ENCODE peak calls at places on chromosomes 3 and 15, in ten cellular contexts. One of them, this sample, is unnamed. For H3K27me3 and H3K4me1, the result is how much of the 10 kb centered on the place peaks cover.

GRCh38 chr3:142088522-142088921 is 60.8 kb downstream of the TFDP2 start:
- DNase-seq in breast epithelium: no peak
- DNase-seq in fibroblast of lung: peak
- DNase-seq in endodermal cell: no peak
- DNase-seq in HepG2: peak
- DNase-seq in Peyer's patch: no peak
- DNase-seq in A673: no peak
- DNase-seq in mammary epithelial cell: no peak
- DNase-seq in sigmoid colon: no peak
- DNase-seq in aorta: no peak
- DNase-seq in this sample: no peak

GRCh38 chr15:74511583-74511982 is 29.4 kb upstream of the ARID3B start:
- DNase-seq in HepG2: no peak
- DNase-seq in A673: no peak
- DNase-seq in breast epithelium: no peak
- DNase-seq in aorta: no peak
- DNase-seq in mammary epithelial cell: no peak
- DNase-seq in Peyer's patch: no peak
- DNase-seq in fibroblast of lung: no peak
- DNase-seq in endodermal cell: no peak
- DNase-seq in sigmoid colon: no peak
- DNase-seq in this sample: peak

GRCh38 chr3:120275553-120276092 is 9.4 kb downstream of the GPR156 start:
- DNase-seq in sigmoid colon: no peak
- DNase-seq in aorta: no peak
- DNase-seq in breast epithelium: no peak
- DNase-seq in Peyer's patch: no peak
- DNase-seq in A673: no peak
- DNase-seq in HepG2: no peak
- DNase-seq in endodermal cell: no peak
- DNase-seq in fibroblast of lung: no peak
- DNase-seq in mammary epithelial cell: no peak
- DNase-seq in this sample: no peak

GRCh38 chr15:79466488-79466887 is 34.4 kb downstream of the MINAR1 start:
- DNase-seq in endodermal cell: no peak
- DNase-seq in Peyer's patch: no peak
- DNase-seq in sigmoid colon: no peak
- DNase-seq in breast epithelium: no peak
- DNase-seq in HepG2: no peak
- DNase-seq in mammary epithelial cell: no peak
- DNase-seq in A673: no peak
- DNase-seq in aorta: no peak
- DNase-seq in fibroblast of lung: no peak
- DNase-seq in this sample: no peak

GRCh38 chr15:80577552-80578205 is 117.4 kb upstream of the ABHD17C start:
- DNase-seq in HepG2: no peak
- DNase-seq in breast epithelium: no peak
- DNase-seq in aorta: no peak
- DNase-seq in A673: no peak
- DNase-seq in fibroblast of lung: no peak
- DNase-seq in mammary epithelial cell: no peak
- DNase-seq in endodermal cell: peak
- DNase-seq in sigmoid colon: peak
- DNase-seq in Peyer's patch: no peak
- DNase-seq in this sample: peak

GRCh38 chr3:160935413-160936095 is 169.6 kb downstream of the B3GALNT1 start:
- DNase-seq in mammary epithelial cell: no peak
- DNase-seq in HepG2: peak
- DNase-seq in A673: no peak
- DNase-seq in endodermal cell: no peak
- DNase-seq in breast epithelium: no peak
- DNase-seq in sigmoid colon: no peak
- DNase-seq in Peyer's patch: no peak
- DNase-seq in fibroblast of lung: no peak
- DNase-seq in aorta: no peak
- DNase-seq in this sample: no peak

GRCh38 chr3:38763569-38763968 is 52.4 kb downstream of the SCN10A start:
- DNase-seq in fibroblast of lung: no peak
- DNase-seq in sigmoid colon: no peak
- DNase-seq in endodermal cell: no peak
- DNase-seq in mammary epithelial cell: no peak
- DNase-seq in HepG2: no peak
- DNase-seq in aorta: no peak
- DNase-seq in A673: no peak
- DNase-seq in Peyer's patch: no peak
- DNase-seq in breast epithelium: no peak
- DNase-seq in this sample: no peak

GRCh38 chr3:60584250-60584649 is 667.0 kb downstream of the FHIT start:
- DNase-seq in fibroblast of lung: peak
- DNase-seq in HepG2: no peak
- DNase-seq in sigmoid colon: no peak
- DNase-seq in breast epithelium: no peak
- DNase-seq in Peyer's patch: no peak
- DNase-seq in mammary epithelial cell: no peak
- DNase-seq in aorta: no peak
- DNase-seq in A673: no peak
- DNase-seq in endodermal cell: no peak
- DNase-seq in this sample: no peak

GRCh38 chr15:98763179-98763578 is 114.8 kb downstream of the IGF1R start:
- DNase-seq in breast epithelium: no peak
- DNase-seq in aorta: no peak
- DNase-seq in fibroblast of lung: no peak
- DNase-seq in endodermal cell: no peak
- DNase-seq in Peyer's patch: no peak
- DNase-seq in HepG2: no peak
- DNase-seq in sigmoid colon: no peak
- DNase-seq in mammary epithelial cell: no peak
- DNase-seq in A673: no peak
- DNase-seq in this sample: no peak

GRCh38 chr15:89278307-89278706 is 34.5 kb downstream of the FANCI start:
- DNase-seq in breast epithelium: no peak
- DNase-seq in A673: no peak
- DNase-seq in mammary epithelial cell: no peak
- DNase-seq in Peyer's patch: no peak
- DNase-seq in aorta: no peak
- DNase-seq in fibroblast of lung: no peak
- DNase-seq in sigmoid colon: no peak
- DNase-seq in endodermal cell: no peak
- DNase-seq in HepG2: no peak
- DNase-seq in this sample: no peak

DNA sequence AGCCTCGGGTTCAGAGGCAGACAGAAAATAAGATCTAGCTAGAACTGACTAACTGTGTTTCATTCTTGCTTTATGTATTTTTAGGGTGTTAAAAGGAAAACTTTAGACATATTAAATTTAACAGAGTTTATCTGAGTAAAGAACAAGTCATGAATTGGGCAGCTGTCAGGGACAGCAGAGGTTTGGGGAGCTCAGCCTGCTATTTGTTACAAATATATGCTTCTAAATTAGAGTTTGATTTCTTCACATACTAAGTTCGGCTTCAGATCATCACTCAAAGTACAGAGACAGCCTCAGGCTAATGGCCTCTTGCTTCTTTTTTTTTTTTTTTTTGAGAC is 21.9 kb downstream of the EFCC1 start:
- DNase-seq in sigmoid colon: no peak
- DNase-seq in aorta: no peak
- DNase-seq in A673: no peak
- DNase-seq in breast epithelium: no peak
- DNase-seq in Peyer's patch: no peak
- DNase-seq in HepG2: no peak
- DNase-seq in fibroblast of lung: no peak
- DNase-seq in endodermal cell: no peak
- DNase-seq in mammary epithelial cell: no peak
- DNase-seq in this sample: no peak
- H3K27me3 ChIP-seq in sigmoid colon: under half
- H3K27me3 ChIP-seq in aorta: under half
- H3K27me3 ChIP-seq in A673: under half
- H3K27me3 ChIP-seq in breast epithelium: under half
- H3K27me3 ChIP-seq in Peyer's patch: under half
- H3K27me3 ChIP-seq in HepG2: under half
- H3K27me3 ChIP-seq in fibroblast of lung: under half
- H3K27me3 ChIP-seq in endodermal cell: under half
- H3K27me3 ChIP-seq in mammary epithelial cell: under half
- H3K27me3 ChIP-seq in this sample: under half

GRCh38 chr3:193771011-193771697 is 178.1 kb downstream of the OPA1 start:
- DNase-seq in breast epithelium: no peak
- DNase-seq in Peyer's patch: no peak
- DNase-seq in mammary epithelial cell: no peak
- DNase-seq in aorta: no peak
- DNase-seq in endodermal cell: peak
- DNase-seq in fibroblast of lung: no peak
- DNase-seq in A673: no peak
- DNase-seq in sigmoid colon: no peak
- DNase-seq in HepG2: no peak
- DNase-seq in this sample: no peak
- H3K27ac ChIP-seq in breast epithelium: no peak
- H3K27ac ChIP-seq in Peyer's patch: no peak
- H3K27ac ChIP-seq in mammary epithelial cell: no peak
- H3K27ac ChIP-seq in aorta: no peak
- H3K27ac ChIP-seq in endodermal cell: peak
- H3K27ac ChIP-seq in fibroblast of lung: no peak
- H3K27ac ChIP-seq in A673: no peak
- H3K27ac ChIP-seq in sigmoid colon: no peak
- H3K27ac ChIP-seq in HepG2: no peak
- H3K27ac ChIP-seq in this sample: no peak

GRCh38 chr3:71050133-71050520 is 533.4 kb downstream of the FOXP1 start:
- DNase-seq in endodermal cell: no peak
- DNase-seq in mammary epithelial cell: no peak
- DNase-seq in Peyer's patch: no peak
- DNase-seq in breast epithelium: no peak
- DNase-seq in fibroblast of lung: peak
- DNase-seq in aorta: no peak
- DNase-seq in sigmoid colon: no peak
- DNase-seq in A673: no peak
- DNase-seq in HepG2: peak
- DNase-seq in this sample: no peak

GRCh38 chr3:71050521-71051258 is 532.8 kb downstream of the FOXP1 start:
- DNase-seq in aorta: no peak
- DNase-seq in fibroblast of lung: peak
- DNase-seq in breast epithelium: no peak
- DNase-seq in HepG2: peak
- DNase-seq in Peyer's patch: no peak
- DNase-seq in A673: peak
- DNase-seq in endodermal cell: no peak
- DNase-seq in mammary epithelial cell: peak
- DNase-seq in sigmoid colon: no peak
- DNase-seq in this sample: no peak

GRCh38 chr3:71047616-71048531 is 535.7 kb downstream of the FOXP1 start:
- DNase-seq in breast epithelium: no peak
- DNase-seq in Peyer's patch: no peak
- DNase-seq in HepG2: no peak
- DNase-seq in fibroblast of lung: no peak
- DNase-seq in aorta: no peak
- DNase-seq in A673: no peak
- DNase-seq in endodermal cell: no peak
- DNase-seq in mammary epithelial cell: no peak
- DNase-seq in sigmoid colon: no peak
- DNase-seq in this sample: no peak

GRCh38 chr3:71046791-71047190 is 536.7 kb downstream of the FOXP1 start:
- DNase-seq in aorta: no peak
- DNase-seq in sigmoid colon: no peak
- DNase-seq in endodermal cell: no peak
- DNase-seq in A673: no peak
- DNase-seq in fibroblast of lung: no peak
- DNase-seq in breast epithelium: no peak
- DNase-seq in Peyer's patch: no peak
- DNase-seq in HepG2: no peak
- DNase-seq in mammary epithelial cell: no peak
- DNase-seq in this sample: no peak

GRCh38 chr3:71048948-71049347 is 534.6 kb downstream of the FOXP1 start:
- DNase-seq in breast epithelium: no peak
- DNase-seq in mammary epithelial cell: no peak
- DNase-seq in HepG2: peak
- DNase-seq in aorta: no peak
- DNase-seq in A673: no peak
- DNase-seq in Peyer's patch: no peak
- DNase-seq in fibroblast of lung: no peak
- DNase-seq in sigmoid colon: no peak
- DNase-seq in endodermal cell: no peak
- DNase-seq in this sample: no peak
- H3K4me1 ChIP-seq in breast epithelium: under half
- H3K4me1 ChIP-seq in mammary epithelial cell: under half
- H3K4me1 ChIP-seq in HepG2: half or more
- H3K4me1 ChIP-seq in aorta: under half
- H3K4me1 ChIP-seq in A673: under half
- H3K4me1 ChIP-seq in Peyer's patch: under half
- H3K4me1 ChIP-seq in fibroblast of lung: under half
- H3K4me1 ChIP-seq in sigmoid colon: half or more
- H3K4me1 ChIP-seq in endodermal cell: under half
- H3K4me1 ChIP-seq in this sample: under half

GRCh38 chr15:77790481-77790880 is 157.8 kb upstream of the LINGO1 start:
- DNase-seq in endodermal cell: no peak
- DNase-seq in aorta: no peak
- DNase-seq in A673: peak
- DNase-seq in HepG2: no peak
- DNase-seq in Peyer's patch: no peak
- DNase-seq in sigmoid colon: no peak
- DNase-seq in fibroblast of lung: no peak
- DNase-seq in mammary epithelial cell: no peak
- DNase-seq in breast epithelium: no peak
- DNase-seq in this sample: no peak
- H3K27me3 ChIP-seq in endodermal cell: under half
- H3K27me3 ChIP-seq in aorta: under half
- H3K27me3 ChIP-seq in A673: under half
- H3K27me3 ChIP-seq in HepG2: under half
- H3K27me3 ChIP-seq in Peyer's patch: under half
- H3K27me3 ChIP-seq in sigmoid colon: under half
- H3K27me3 ChIP-seq in fibroblast of lung: under half
- H3K27me3 ChIP-seq in mammary epithelial cell: under half
- H3K27me3 ChIP-seq in breast epithelium: under half
- H3K27me3 ChIP-seq in this sample: under half

GRCh38 chr15:29424118-29424517 is 154.5 kb upstream of the NSMCE3 start:
- DNase-seq in aorta: no peak
- DNase-seq in fibroblast of lung: no peak
- DNase-seq in breast epithelium: no peak
- DNase-seq in endodermal cell: no peak
- DNase-seq in mammary epithelial cell: no peak
- DNase-seq in A673: no peak
- DNase-seq in HepG2: no peak
- DNase-seq in Peyer's patch: no peak
- DNase-seq in sigmoid colon: no peak
- DNase-seq in this sample: no peak
- H3K27ac ChIP-seq in aorta: no peak
- H3K27ac ChIP-seq in fibroblast of lung: no peak
- H3K27ac ChIP-seq in breast epithelium: no peak
- H3K27ac ChIP-seq in endodermal cell: no peak
- H3K27ac ChIP-seq in mammary epithelial cell: no peak
- H3K27ac ChIP-seq in A673: no peak
- H3K27ac ChIP-seq in HepG2: no peak
- H3K27ac ChIP-seq in Peyer's patch: no peak
- H3K27ac ChIP-seq in sigmoid colon: no peak
- H3K27ac ChIP-seq in this sample: no peak